ENCODE peak calls at places on chromosome 18, in six cellular contexts. A, Q, V, E, I and J are unnamed samples.

GRCh38 chr18:36610716-36611115 is 218.1 kb downstream of the TPGS2 start:
- DNase-seq in A (no peak), Q (no peak), V (no peak), E (no peak), I (no peak), J (no peak)

GRCh38 chr18:22115573-22115972 is 53.8 kb upstream of the GATA6 start:
- DNase-seq in A (no peak), Q (no peak), V (no peak), E (no peak), I (no peak), J (no peak)

GRCh38 chr18:22559414-22560282 is 141.9 kb upstream of the CTAGE1 start:
- DNase-seq in A (peak; percentile 80), Q (peak; percentile 63), V (peak; percentile 43), E (peak; percentile 78), I (peak; percentile 59), J (peak; percentile 38)

GRCh38 chr18:79472176-79472575 is 76.4 kb downstream of the NFATC1 start:
- DNase-seq in A (no peak), Q (no peak), V (no peak), E (no peak), I (no peak), J (no peak)

GRCh38 chr18:64091526-64091925 is 57.4 kb downstream of the LINC00305 start:
- DNase-seq in A (no peak), Q (no peak), V (no peak), E (no peak), I (no peak), J (no peak)

GRCh38 chr18:61975526-61976326 is 82.9 kb upstream of the RNF152 start:
- DNase-seq in A (no peak), Q (no peak), V (no peak), E (no peak), I (no peak), J (no peak)

GRCh38 chr18:48477353-48477752 is 61.5 kb upstream of the CTIF start:
- DNase-seq in A (no peak), Q (no peak), V (no peak), E (no peak), I (no peak), J (no peak)

GRCh38 chr18:11078491-11078890 is 70.9 kb downstream of the PIEZO2 start:
- DNase-seq in A (no peak), Q (no peak), V (no peak), E (no peak), I (no peak), J (no peak)

GRCh38 chr18:62279561-62279960 is 45.5 kb upstream of the TNFRSF11A start:
- DNase-seq in A (no peak), Q (no peak), V (no peak), E (no peak), I (no peak), J (no peak)

GRCh38 chr18:24023185-24023814 is 8.7 kb downstream of the TTC39C start:
- DNase-seq in A (peak; percentile 14), Q (peak; percentile 88), V (no peak), E (no peak), I (no peak), J (peak; percentile 46)

GRCh38 chr18:49555641-49556040 is 6.2 kb upstream of the LIPG start:
- DNase-seq in A (no peak), Q (no peak), V (no peak), E (no peak), I (no peak), J (no peak)

DNA sequence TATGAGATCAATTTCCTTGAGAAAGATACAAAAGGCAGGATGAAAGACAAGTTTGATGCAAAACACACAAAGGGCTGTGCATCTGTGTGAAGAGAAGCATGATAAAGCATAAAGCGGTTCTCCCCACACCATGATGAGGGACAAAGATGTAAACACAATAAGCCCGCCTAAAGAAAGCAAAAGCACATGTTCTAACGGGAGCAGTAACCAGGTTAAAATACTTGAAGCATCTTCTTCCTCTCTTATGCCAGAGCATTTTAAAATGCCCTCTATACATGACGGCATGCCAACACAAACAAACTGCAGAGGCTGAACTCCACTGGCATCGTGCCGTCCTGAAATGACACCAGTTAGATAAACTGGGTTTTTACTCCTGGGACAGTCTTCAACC is 89.8 kb downstream of the CDH2 start:
- DNase-seq in A (no peak), Q (no peak), V (no peak), E (no peak), I (no peak), J (no peak)
- H3K4me3 ChIP-seq in A (no peak overlapping the region), Q (no peak overlapping the region), V (no peak overlapping the region), E (peak overlapping the region; percentile 9), I (no peak overlapping the region), J (no peak overlapping the region)

GRCh38 chr18:76922107-76922506 is 99.8 kb downstream of the ZNF236 start:
- DNase-seq in A (peak; percentile 53), Q (peak; percentile 38), V (peak; percentile 30), E (no peak), I (peak; percentile 58), J (peak; percentile 8)
- TF ChIP-seq CTCF in A (peak; percentile 75), Q (peak; percentile 65), V (peak; percentile 39), E (peak; percentile 64), I (peak; percentile 63), J (peak; percentile 37)

GRCh38 chr18:392926-393325 is 107.6 kb downstream of the COLEC12 start:
- DNase-seq in A (peak; percentile 17), Q (no peak), V (no peak), E (no peak), I (no peak), J (no peak)
- H3K27me3 ChIP-seq in A (no peaks in the 10 kb centered on the region), Q (peaks cover 60% of the 10 kb centered on the region), V (no peaks in the 10 kb centered on the region), E (no peaks in the 10 kb centered on the region), I (peaks cover under 1% of the 10 kb centered on the region), J (no peaks in the 10 kb centered on the region)

DNA sequence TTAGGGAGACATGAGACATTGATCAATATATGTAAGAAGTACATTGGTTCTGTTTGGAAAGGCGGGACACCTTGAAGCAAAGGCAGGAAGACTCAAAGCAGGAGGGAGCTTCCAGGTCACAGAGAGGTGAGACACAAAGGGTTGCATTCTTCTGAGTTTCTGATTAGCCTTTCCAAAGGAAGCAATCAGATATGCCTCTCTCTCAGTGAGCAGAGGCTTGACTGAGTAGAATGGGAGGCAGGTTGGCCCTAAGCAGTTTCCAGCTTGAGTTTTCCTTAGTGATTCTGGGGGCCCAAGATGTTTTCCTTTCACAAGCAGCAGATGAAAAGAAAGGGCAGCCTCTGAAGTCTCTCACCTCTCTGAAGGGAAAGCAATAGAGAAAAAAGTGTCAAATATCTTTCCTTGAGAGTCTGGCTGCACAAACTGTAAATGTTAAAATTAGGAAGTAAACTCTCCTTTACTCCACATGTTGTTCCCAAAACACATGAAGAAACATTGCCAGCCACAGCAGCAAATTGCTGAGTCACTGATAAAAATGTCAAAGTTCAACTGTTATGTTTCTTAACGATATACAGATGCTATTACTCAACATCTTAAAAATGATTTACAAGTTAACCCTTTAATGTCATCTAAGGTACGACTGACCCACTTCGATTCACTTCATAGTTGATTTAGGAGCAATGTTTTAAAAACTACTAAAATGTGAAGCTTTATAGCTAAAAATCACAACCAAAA is 40.3 kb downstream of the CYB5A start:
- DNase-seq in A (no peak), Q (peak; percentile 27), V (no peak), E (no peak), I (peak; percentile 72), J (peak; percentile 63)
- H3K4me3 ChIP-seq in A (no peak overlapping the region), Q (no peak overlapping the region), V (no peak overlapping the region), E (no peak overlapping the region), I (no peak overlapping the region), J (no peak overlapping the region)